ENCODE peak calls at places on chromosomes 16 and 17, in nine cellular contexts. F is stimulated activated CD8-positive, alpha-beta memory T cell treated with anti-CD3 and anti-CD28 coated beads, Interleukin-4, amount 100 ng/mL, for 1 hour; U is MM.1S; G is dorsolateral prefrontal cortex; W is Peyer's patch; B is anterior cingulate cortex; Z is kidney glomerular epithelial cell; T is A549; J is body of pancreas. C is an unnamed sample.

GRCh38 chr17:633641-634091 is 81.0 kb downstream of the VPS53 start:
- DNase-seq in F (no peak), U (no peak), G (no peak), W (no peak), B (no peak), Z (no peak), T (no peak), J (no peak), C (no peak)

GRCh38 chr16:11871193-11871592 is 19.9 kb upstream of the RSL1D1 start:
- DNase-seq in F (no peak), U (no peak), G (no peak), W (no peak), B (no peak), Z (no peak), T (peak; percentile 53), J (no peak), C (peak; percentile 29)

GRCh38 chr17:80955078-80955477 is 36.6 kb upstream of the CHMP6 start:
- DNase-seq in F (no peak), U (no peak), G (peak; percentile 23), W (no peak), B (no peak), Z (no peak), T (no peak), J (no peak), C (no peak)

GRCh38 chr17:67980456-67980855 is 15.8 kb downstream of the C17orf58 start:
- DNase-seq in F (no peak), U (no peak), G (no peak), W (no peak), B (no peak), Z (no peak), T (no peak), J (no peak), C (no peak)

GRCh38 chr16:12917653-12918052 is 16.3 kb downstream of the SHISA9 start:
- DNase-seq in F (no peak), U (no peak), G (no peak), W (no peak), B (no peak), Z (peak; percentile 84), T (peak; percentile 41), J (no peak), C (no peak)

GRCh38 chr17:64785050-64785449 is 122.9 kb upstream of the SMURF2 start:
- DNase-seq in F (no peak), U (no peak), G (peak; percentile 16), W (peak; percentile 44), B (no peak), Z (no peak), T (no peak), J (no peak), C (no peak)

GRCh38 chr17:72922223-72922622 is 170.3 kb downstream of the SLC39A11 start:
- DNase-seq in F (no peak), U (no peak), G (no peak), W (no peak), B (no peak), Z (peak; percentile 49), T (no peak), J (no peak), C (no peak)

GRCh38 chr17:53628011-53628410 is 194.7 kb upstream of the KIF2B start:
- DNase-seq in F (no peak), U (peak; percentile 40), G (no peak), W (no peak), B (no peak), Z (peak; percentile 43), T (no peak), J (no peak), C (no peak)

GRCh38 chr16:27402964-27403600 is 1.1 kb downstream of the IL21R start:
- DNase-seq in F (no peak), U (no peak), G (no peak), W (no peak), B (no peak), Z (no peak), T (no peak), J (no peak), C (peak; percentile 85)

GRCh38 chr17:59327136-59327878 is 4.1 kb upstream of the YPEL2 start:
- DNase-seq in F (no peak), U (no peak), G (no peak), W (no peak), B (no peak), Z (no peak), T (no peak), J (no peak), C (no peak)

GRCh38 chr17:36691606-36692005 is 90.2 kb downstream of the MRM1 start:
- DNase-seq in F (no peak), U (no peak), G (no peak), W (no peak), B (no peak), Z (no peak), T (no peak), J (no peak), C (no peak)

GRCh38 chr16:8575399-8575798 is 14.9 kb downstream of the TMEM114 start:
- DNase-seq in F (no peak), U (no peak), G (no peak), W (no peak), B (no peak), Z (no peak), T (no peak), J (no peak), C (no peak)

GRCh38 chr17:63998050-63998720 is at the start of gene PRR29:
- DNase-seq in F (peak; percentile 52), U (peak; percentile 49), G (no peak), W (peak; percentile 71), B (peak; percentile 6), Z (peak; percentile 21), T (peak; percentile 71), J (peak; percentile 80), C (peak; percentile 73)

GRCh38 chr16:73737637-73738036 is 559.0 kb upstream of the PSMD7 start:
- DNase-seq in F (no peak), U (no peak), G (no peak), W (no peak), B (no peak), Z (no peak), T (no peak), J (no peak), C (no peak)